ENCODE peak calls at places on chromosome 18, in four cellular contexts. E, V, W and F are unnamed samples.

GRCh38 chr18:64566461-64566860 is 417.6 kb upstream of the LINC00305 start:
- DNase-seq in W (no peak), V (no peak), E (no peak), F (no peak)

GRCh38 chr18:44588466-44588865 is 92.2 kb upstream of the SETBP1 start:
- DNase-seq in W (no peak), E (no peak), V (no peak), F (no peak)

GRCh38 chr18:8856769-8857393 is 151.5 kb downstream of the MTCL1 start:
- DNase-seq in E (no peak), V (no peak), W (no peak), F (no peak)

GRCh38 chr18:10580215-10580614 is 54.4 kb downstream of the NAPG start:
- DNase-seq in V (no peak), E (no peak), W (no peak), F (no peak)

GRCh38 chr18:13440277-13441248 is 222.0 kb downstream of the LDLRAD4 start:
- DNase-seq in V (no peak), E (no peak), W (no peak), F (no peak)

GRCh38 chr18:366466-367053 is 98.7 kb upstream of the THOC1 start:
- DNase-seq in V (no peak), E (no peak), W (no peak), F (peak)

GRCh38 chr18:12990977-12991838 is at the start of gene CEP192:
- DNase-seq in V (peak), E (peak), W (peak), F (peak)

GRCh38 chr18:50981381-50981780 is 13.5 kb downstream of the ELAC1 start:
- DNase-seq in W (no peak), E (no peak), V (no peak), F (no peak)

GRCh38 chr18:62944454-62944853 is 229.1 kb downstream of the PHLPP1 start:
- DNase-seq in W (peak), V (no peak), E (peak), F (no peak)

GRCh38 chr18:6920099-6920955 is 190.8 kb downstream of the ARHGAP28 start:
- DNase-seq in E (peak), V (no peak), W (peak), F (peak)

GRCh38 chr18:28040720-28041119 is 136.2 kb downstream of the CDH2 start:
- DNase-seq in W (no peak), V (no peak), E (no peak), F (no peak)

DNA sequence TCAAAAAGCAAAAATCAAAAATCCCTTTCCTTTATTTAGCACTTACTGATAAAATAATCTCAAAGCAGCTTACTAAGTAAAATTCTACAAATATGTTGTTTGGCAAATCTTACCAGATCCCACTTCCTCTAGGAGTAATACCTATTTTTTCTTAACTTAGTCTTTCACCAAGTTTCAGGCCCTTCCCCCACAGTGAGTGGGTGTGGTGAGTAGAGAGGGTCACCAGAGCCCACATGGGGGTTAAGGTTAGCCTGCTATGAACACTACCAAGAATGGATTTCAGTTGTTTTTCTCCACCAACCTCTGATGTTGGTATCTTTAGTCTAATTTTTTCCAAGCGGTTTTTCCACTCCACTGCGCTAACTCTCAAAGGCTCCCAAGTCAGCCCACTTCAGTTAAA is 23.2 kb downstream of the PIAS2 start:
- DNase-seq in W (peak), E (no peak), V (no peak), F (no peak)
- TF ChIP-seq JUND in W (no peak), E (no peak), V (no peak), F (no peak)

GRCh38 chr18:23992119-23992940 is 22.2 kb upstream of the TTC39C start:
- DNase-seq in E (peak), W (no peak), V (no peak), F (no peak)
- TF ChIP-seq JUND in E (no peak), W (no peak), V (no peak), F (no peak)

GRCh38 chr18:48540329-48541025 is 1.6 kb downstream of the CTIF start:
- DNase-seq in W (peak), V (no peak), E (peak), F (no peak)

GRCh38 chr18:48541747-48542108 is 2.9 kb downstream of the CTIF start:
- DNase-seq in E (no peak), W (no peak), V (no peak), F (no peak)

GRCh38 chr18:48538531-48539405 is at the start of gene CTIF:
- DNase-seq in E (peak), V (peak), W (peak), F (peak)

GRCh38 chr18:48541026-48541746 is 2.4 kb downstream of the CTIF start:
- DNase-seq in V (no peak), W (peak), E (peak), F (no peak)

DNA sequence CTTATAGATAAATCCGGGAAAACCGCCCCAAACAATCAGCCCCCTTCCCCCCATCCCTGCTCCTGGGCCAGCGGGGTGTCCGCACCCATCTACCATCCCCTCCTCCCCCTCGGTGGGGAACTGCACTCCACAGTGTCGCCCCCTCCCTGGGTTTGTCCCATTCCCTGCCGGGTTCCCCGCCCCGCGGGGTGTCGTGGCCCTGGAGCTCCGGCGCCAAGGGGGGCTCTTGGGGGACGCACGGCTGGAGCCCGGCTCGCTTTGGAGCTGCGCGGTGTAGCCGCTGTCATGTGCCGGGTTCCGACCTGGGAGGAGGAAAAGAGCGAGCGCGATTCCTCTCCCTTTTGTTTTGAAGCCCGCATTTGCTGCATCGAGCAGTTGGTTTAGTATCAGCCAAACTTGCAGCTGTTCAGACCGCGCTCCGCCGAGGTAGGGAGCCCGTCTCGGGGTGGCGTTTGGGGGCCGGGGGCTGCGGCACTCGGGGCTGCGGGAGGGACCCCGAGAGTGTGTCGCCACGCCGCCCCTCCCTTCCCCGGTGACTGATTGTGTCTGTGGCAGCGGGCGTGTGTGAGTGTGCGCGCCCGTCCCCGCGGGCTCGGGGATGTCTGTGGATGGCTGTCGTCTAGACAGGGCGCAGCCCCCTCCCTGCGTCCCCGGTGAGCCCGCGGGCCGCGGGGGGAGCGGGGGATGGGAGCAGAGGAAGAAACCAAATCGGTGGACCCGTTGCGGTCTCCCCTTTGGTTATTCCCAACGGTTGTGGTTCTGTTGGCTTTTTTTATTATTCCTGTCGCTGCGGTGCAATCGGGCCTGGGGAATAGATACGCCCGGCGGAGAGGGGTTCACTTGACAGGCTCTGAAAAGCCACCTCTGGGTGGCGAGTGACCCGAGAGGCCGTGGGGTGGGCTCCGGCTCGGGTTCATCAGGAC is 836 bp downstream of the CTIF start:
- DNase-seq in W (peak), V (no peak), E (peak), F (peak)
- TF ChIP-seq JUND in W (no peak), V (no peak), E (no peak), F (no peak)

GRCh38 chr18:74314759-74315463 is 728 bp upstream of the C18orf63 start:
- DNase-seq in E (no peak), W (no peak), V (no peak), F (no peak)

GRCh38 chr18:74315464-74316256 is at the start of gene C18orf63:
- DNase-seq in W (no peak), E (no peak), V (no peak), F (no peak)

GRCh38 chr18:74311000-74311399 is 4.6 kb upstream of the C18orf63 start:
- DNase-seq in V (no peak), E (no peak), W (no peak), F (no peak)

GRCh38 chr18:74316257-74317180 is 880 bp downstream of the C18orf63 start:
- DNase-seq in E (no peak), W (no peak), V (no peak), F (no peak)
- TF ChIP-seq JUND in E (no peak), W (no peak), V (no peak), F (no peak)

GRCh38 chr18:22446906-22447305 is 29.2 kb upstream of the CTAGE1 start:
- DNase-seq in V (no peak), E (no peak), W (no peak), F (no peak)

GRCh38 chr18:22451796-22452195 is 34.1 kb upstream of the CTAGE1 start:
- DNase-seq in W (peak), E (no peak), V (no peak), F (peak)

GRCh38 chr18:22448238-22448637 is 30.5 kb upstream of the CTAGE1 start:
- DNase-seq in E (no peak), W (no peak), V (no peak), F (no peak)

GRCh38 chr18:22446325-22446724 is 28.6 kb upstream of the CTAGE1 start:
- DNase-seq in E (no peak), W (no peak), V (no peak), F (no peak)

GRCh38 chr18:22447770-22448169 is 30.1 kb upstream of the CTAGE1 start:
- DNase-seq in V (no peak), W (no peak), E (no peak), F (no peak)
- TF ChIP-seq JUND in V (no peak), W (no peak), E (no peak), F (no peak)

GRCh38 chr18:59717291-59717690 is 20.1 kb upstream of the CCBE1 start:
- DNase-seq in W (no peak), E (no peak), V (no peak), F (no peak)

GRCh38 chr18:59715966-59716369 is 18.7 kb upstream of the CCBE1 start:
- DNase-seq in E (no peak), W (no peak), V (peak), F (no peak)

GRCh38 chr18:59719533-59720325 is 22.5 kb upstream of the CCBE1 start:
- DNase-seq in E (no peak), V (no peak), W (no peak), F (no peak)

GRCh38 chr18:59721214-59721613 is 24.0 kb upstream of the CCBE1 start:
- DNase-seq in W (no peak), E (no peak), V (no peak), F (no peak)

DNA sequence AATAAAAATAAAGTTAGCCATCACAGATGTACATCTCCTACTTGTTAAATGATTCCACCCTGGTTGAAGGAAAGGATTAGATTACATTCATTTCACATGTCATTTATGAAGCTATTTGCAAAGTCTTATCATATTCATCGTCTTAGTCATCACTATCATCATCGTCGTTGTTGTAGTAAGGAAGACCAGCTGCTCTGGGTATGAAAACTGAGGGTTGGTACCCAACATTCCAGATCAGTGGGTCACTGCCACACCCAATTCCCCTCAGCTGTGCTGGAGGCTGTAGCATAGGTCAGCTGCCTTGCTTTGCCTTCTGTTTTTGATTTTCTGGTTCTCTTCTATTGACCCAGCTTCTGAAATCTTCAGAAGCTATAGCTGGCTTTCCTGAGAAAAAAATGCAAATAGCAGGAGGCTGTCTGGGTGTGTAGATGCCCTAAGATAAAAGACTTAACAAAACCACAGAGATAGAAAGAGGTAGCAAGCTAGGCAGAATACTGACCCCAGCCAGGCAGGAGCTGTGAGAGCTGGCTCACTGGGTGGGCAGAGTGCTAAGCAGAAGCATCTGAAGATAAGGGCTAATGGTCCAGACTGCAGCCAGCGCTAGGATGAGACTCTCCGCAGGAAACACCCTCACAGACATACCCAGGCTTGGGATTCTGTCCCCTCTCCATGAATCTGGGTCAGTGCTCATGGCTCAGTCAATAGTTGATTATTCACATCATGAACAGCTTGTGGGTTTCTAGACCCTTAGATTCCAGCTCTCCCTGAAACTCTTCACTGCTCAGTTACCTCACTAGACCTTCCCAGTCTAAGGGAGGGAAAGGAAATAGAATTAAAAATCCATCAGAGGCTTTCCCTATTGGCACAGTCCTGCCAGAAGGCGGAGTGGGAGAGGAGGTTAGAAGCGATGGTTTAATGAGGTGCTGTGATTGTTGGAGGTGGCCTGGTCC is 21.2 kb upstream of the CCBE1 start:
- DNase-seq in V (no peak), W (no peak), E (peak), F (no peak)
- TF ChIP-seq JUND in V (no peak), W (no peak), E (peak), F (no peak)